ENCODE peak calls at places on chromosomes 3 and 15, in eight cellular contexts. F is HepG2, C is A549, W is GM23338, T is HCT116, Z is Panc1, R is SK-N-SH, A is GM12878. Y is an unnamed sample.

GRCh38 chr3:19960670-19961069 is 13.8 kb downstream of the RAB5A start:
- DNase-seq in C (no peak), F (no peak), A (no peak), T (no peak), Z (no peak), R (no peak), W (no peak), Y (no peak)

GRCh38 chr3:55823829-55824228 is 336.7 kb upstream of the WNT5A start:
- DNase-seq in C (no peak), Z (no peak), R (no peak), A (no peak), W (no peak), T (no peak), F (no peak), Y (no peak)

GRCh38 chr3:14925729-14926591 is 21.4 kb upstream of the NR2C2 start:
- DNase-seq in F (peak; percentile 62), T (peak; percentile 66), A (no peak), R (peak; percentile 70), C (peak; percentile 72), W (peak; percentile 89), Z (peak; percentile 47), Y (peak; percentile 43)

GRCh38 chr3:32432045-32432710 is 40.5 kb downstream of the CMTM7 start:
- DNase-seq in W (no peak), T (no peak), R (no peak), C (no peak), A (no peak), F (no peak), Z (no peak), Y (no peak)

GRCh38 chr15:67884009-67884408 is 44.2 kb upstream of the RNU6-1 start:
- DNase-seq in R (no peak), A (no peak), W (no peak), T (no peak), C (no peak), Z (no peak), F (no peak), Y (no peak)

GRCh38 chr3:14289590-14290453 is 111.2 kb downstream of the LSM3 start:
- DNase-seq in C (peak; percentile 44), Z (peak; percentile 28), A (no peak), R (no peak), T (no peak), W (no peak), F (peak; percentile 59), Y (no peak)

GRCh38 chr3:115275897-115276296 is 128.8 kb upstream of the ZBTB20 start:
- DNase-seq in C (no peak), Z (no peak), W (no peak), F (no peak), A (no peak), R (no peak), T (no peak), Y (no peak)

GRCh38 chr3:107315136-107315535 is 62.1 kb upstream of the CCDC54 start:
- DNase-seq in F (no peak), C (no peak), Z (no peak), R (no peak), T (no peak), A (no peak), W (no peak), Y (no peak)

GRCh38 chr3:99526927-99527326 is 111.5 kb upstream of the COL8A1 start:
- DNase-seq in Z (no peak), C (no peak), T (no peak), W (no peak), A (no peak), R (no peak), F (no peak), Y (no peak)

GRCh38 chr3:128144512-128144911 is 8.8 kb upstream of the EEFSEC start:
- DNase-seq in F (no peak), Z (no peak), W (no peak), T (no peak), C (no peak), R (no peak), A (no peak), Y (no peak)

GRCh38 chr3:4522962-4523361 is 29.8 kb downstream of the ITPR1 start:
- DNase-seq in W (no peak), A (no peak), T (no peak), F (no peak), Z (no peak), R (no peak), C (no peak), Y (no peak)

GRCh38 chr15:94638183-94638582 is 406.8 kb downstream of the MCTP2 start:
- DNase-seq in C (no peak), T (no peak), W (peak; percentile 88), F (no peak), A (no peak), R (no peak), Z (no peak), Y (no peak)

GRCh38 chr3:156187146-156187769 is 66.9 kb downstream of the KCNAB1 start:
- DNase-seq in R (no peak), W (no peak), C (no peak), A (no peak), F (no peak), T (no peak), Z (no peak), Y (no peak)

GRCh38 chr3:108818404-108818803 is 4.2 kb upstream of the TRAT1 start:
- DNase-seq in Z (no peak), C (peak; percentile 52), F (peak; percentile 3), T (peak; percentile 57), A (no peak), R (peak; percentile 6), W (peak; percentile 84), Y (peak; percentile 5)

DNA sequence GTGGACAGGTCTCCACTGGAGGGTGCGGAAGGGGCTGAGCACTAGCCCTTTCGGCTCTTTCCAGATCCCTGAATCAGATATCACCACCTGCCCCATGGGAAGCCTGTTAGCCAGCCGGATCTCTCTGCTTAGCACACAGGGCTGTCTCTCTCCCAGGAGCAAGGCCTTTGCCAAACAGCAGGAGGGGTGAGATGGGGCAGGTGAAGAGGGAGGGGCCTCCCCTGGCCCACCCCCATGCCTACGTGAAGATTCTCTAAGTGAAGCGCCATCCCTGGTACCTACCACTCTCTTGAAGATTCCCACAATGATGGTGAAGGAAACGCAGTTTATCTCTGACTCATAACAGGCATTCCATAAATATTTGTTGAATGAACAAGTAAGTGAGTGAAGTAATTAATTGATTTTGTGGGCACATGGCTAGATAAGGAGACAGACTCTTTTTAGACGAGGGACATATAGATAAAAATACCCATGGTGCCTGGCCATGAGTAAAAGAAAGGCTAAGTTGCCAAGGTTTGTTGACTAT is 19.6 kb upstream of the HCN4 start:
- DNase-seq in W (peak; percentile 30), F (peak; percentile 26), R (no peak), A (no peak), Z (peak; percentile 20), T (peak; percentile 72), C (peak; percentile 75), Y (no peak)
- TF ChIP-seq REST in W (no peak), F (no peak), R (no peak), A (no peak), Z (no peak), T (no peak), C (no peak), Y (no peak)

GRCh38 chr3:71228156-71228885 is 355.2 kb downstream of the FOXP1 start:
- DNase-seq in Z (no peak), T (no peak), A (no peak), W (no peak), R (no peak), F (no peak), C (no peak), Y (no peak)

GRCh38 chr3:71226565-71227281 is 356.8 kb downstream of the FOXP1 start:
- DNase-seq in W (no peak), Z (no peak), F (no peak), R (no peak), C (no peak), T (no peak), A (peak; percentile 28), Y (no peak)

GRCh38 chr3:71225951-71226564 is 357.5 kb downstream of the FOXP1 start:
- DNase-seq in W (no peak), F (no peak), C (no peak), Z (no peak), R (no peak), A (no peak), T (no peak), Y (no peak)

GRCh38 chr3:71227344-71227743 is 356.2 kb downstream of the FOXP1 start:
- DNase-seq in C (no peak), A (no peak), Z (no peak), W (no peak), T (no peak), F (no peak), R (no peak), Y (no peak)

DNA sequence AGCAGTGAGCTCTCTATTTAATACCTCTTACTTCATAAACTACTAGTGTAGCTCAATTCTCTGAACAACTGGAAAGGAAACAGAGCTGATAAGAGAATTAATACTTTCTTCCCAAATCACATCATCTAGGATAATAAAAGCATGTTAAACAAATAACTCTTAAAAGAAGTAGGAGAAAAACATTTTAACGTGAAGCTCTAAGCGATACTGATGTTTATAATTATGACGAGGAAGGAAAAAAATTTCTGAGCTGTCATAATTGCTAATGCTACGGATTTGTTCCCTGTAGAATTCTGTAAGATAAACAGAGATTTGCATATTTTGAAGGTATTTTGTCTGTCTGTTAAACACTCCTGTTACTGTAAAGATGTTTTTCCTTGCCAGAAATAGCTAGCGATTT is 358.2 kb downstream of the FOXP1 start:
- DNase-seq in F (no peak), A (no peak), Z (no peak), R (no peak), C (no peak), T (no peak), W (no peak), Y (no peak)
- H3K4me3 ChIP-seq in F (no peak overlapping the region), A (no peak overlapping the region), Z (no peak overlapping the region), R (no peak overlapping the region), C (no peak overlapping the region), T (no peak overlapping the region), W (no peak overlapping the region), Y (no peak overlapping the region)

DNA sequence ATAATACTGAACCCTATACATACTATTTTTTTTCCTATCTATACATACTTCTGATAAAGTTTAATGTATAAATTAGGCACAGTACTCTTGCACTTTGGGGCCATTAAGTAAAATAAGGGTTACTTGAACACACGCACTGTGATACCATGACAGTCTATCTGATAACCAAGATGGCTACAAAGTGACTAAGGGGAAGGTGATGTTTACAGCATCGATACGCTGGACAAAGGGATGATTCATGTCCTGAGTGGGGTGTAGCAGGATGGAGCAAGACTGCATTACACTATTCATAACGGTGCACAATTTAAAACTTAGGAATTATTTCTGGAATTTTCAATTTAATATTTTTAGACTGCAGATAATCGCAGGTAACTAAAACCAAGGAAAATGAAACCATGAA is 30.0 kb upstream of the SLC2A2 start:
- DNase-seq in T (no peak), C (peak; percentile 26), R (no peak), F (peak; percentile 35), W (no peak), A (no peak), Z (no peak), Y (no peak)
- TF ChIP-seq REST in T (no peak), C (no peak), R (no peak), F (no peak), W (no peak), A (no peak), Z (no peak), Y (no peak)

DNA sequence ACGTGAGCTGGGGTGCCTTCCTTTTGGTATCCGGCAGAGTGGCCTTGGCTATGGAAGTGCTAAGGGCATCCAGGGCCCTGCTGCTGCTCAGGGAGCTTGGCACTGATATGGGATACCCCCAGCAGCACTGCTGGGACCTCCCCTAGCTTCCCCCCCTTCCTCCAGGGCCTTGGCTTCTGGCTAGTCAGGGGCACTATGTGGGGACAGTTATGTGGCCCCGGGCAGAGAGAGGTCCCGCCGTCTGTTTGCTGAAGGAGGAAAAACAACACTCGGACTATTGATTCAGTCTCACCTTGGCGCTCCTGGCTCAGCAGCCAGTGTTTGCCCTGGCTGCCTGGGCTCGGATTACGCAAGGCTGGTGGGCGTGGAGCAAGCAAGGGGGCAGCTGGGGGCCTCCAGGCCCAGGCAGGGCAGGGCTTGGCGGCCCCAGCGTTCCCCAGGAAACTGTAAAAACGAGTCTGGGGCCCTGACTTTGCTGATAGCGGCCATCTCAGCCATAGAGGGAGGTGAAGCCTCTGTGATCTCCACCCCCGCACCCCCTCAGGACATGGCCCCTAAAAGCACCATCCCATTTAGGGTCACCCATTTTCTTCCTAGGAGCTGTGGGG is 5.7 kb downstream of the FURIN start:
- DNase-seq in W (peak; percentile 57), C (peak; percentile 73), R (no peak), F (peak; percentile 97), Z (no peak), A (no peak), T (no peak), Y (no peak)
- H3K4me3 ChIP-seq in W (peak overlapping the region; percentile 20), C (peak overlapping the region; percentile 77), R (no peak overlapping the region), F (peak overlapping the region; percentile 73), Z (peak overlapping the region; percentile 11), A (peak overlapping the region; percentile 80), T (no peak overlapping the region), Y (no peak overlapping the region)